ENCODE peak calls at places on chromosomes 7 and 10, in five cellular contexts. S is RWPE1, C is WTC11, X is NCI-H748 treated with DMSO at 0.1 percent for 48 hours, U is cardiac septum. A is an unnamed sample.

GRCh38 chr10:7409732-7410168 is 1.1 kb downstream of the SFMBT2 start:
- DNase-seq in S (peak), U (no peak), C (no peak), X (no peak), A (no peak)

GRCh38 chr7:138784692-138785091 is 13.1 kb upstream of the TMEM213 start:
- DNase-seq in C (no peak), U (no peak), X (no peak), S (no peak), A (no peak)

GRCh38 chr7:65477326-65477725 is 103.7 kb downstream of the ZNF92 start:
- DNase-seq in X (peak), C (peak), S (peak), U (no peak), A (no peak)

GRCh38 chr10:17375936-17376584 is 78.3 kb downstream of the ST8SIA6 start:
- DNase-seq in X (no peak), S (no peak), C (peak), U (no peak), A (no peak)

GRCh38 chr7:98418636-98419315 is 17.9 kb upstream of the BAIAP2L1 start:
- DNase-seq in U (no peak), X (no peak), C (no peak), S (peak), A (peak)

GRCh38 chr10:16809074-16809718 is 8.0 kb downstream of the RSU1 start:
- DNase-seq in X (peak), S (no peak), U (no peak), C (peak), A (no peak)

GRCh38 chr7:80324032-80324431 is 187.8 kb downstream of the GNAT3 start:
- DNase-seq in X (no peak), U (no peak), C (no peak), S (peak), A (no peak)

GRCh38 chr7:4211261-4211660 is 470.8 kb upstream of the FOXK1 start:
- DNase-seq in S (no peak), U (no peak), C (no peak), X (no peak), A (no peak)

GRCh38 chr7:25803117-25803887 is 348.7 kb upstream of the NFE2L3 start:
- DNase-seq in U (no peak), S (no peak), C (no peak), X (no peak), A (no peak)

GRCh38 chr7:118259115-118259514 is 34.6 kb downstream of the ANKRD7 start:
- DNase-seq in X (no peak), U (no peak), S (no peak), C (no peak), A (no peak)

GRCh38 chr7:155486783-155487508 is 29.0 kb downstream of the EN2 start:
- DNase-seq in C (no peak), S (no peak), X (no peak), U (no peak), A (no peak)

GRCh38 chr10:23345861-23346260 is 1.3 kb upstream of the C10orf67 start:
- DNase-seq in C (no peak), U (no peak), S (peak), X (peak), A (peak)

GRCh38 chr7:74052628-74053027 is 24.7 kb downstream of the ELN start:
- DNase-seq in U (no peak), S (no peak), X (no peak), C (no peak), A (no peak)

GRCh38 chr10:80465839-80466590 is 11.9 kb downstream of the TSPAN14 start:
- DNase-seq in C (no peak), U (no peak), S (no peak), X (no peak), A (no peak)